ENCODE peak calls at places on chromosomes 3 and 15, in nine cellular contexts. E, H, W, G, O, N, D, Y and R are unnamed samples.

GRCh38 chr3:108450444-108450843 is 60.0 kb downstream of the MYH15 start:
- DNase-seq in E (no peak), H (no peak), W (no peak), G (no peak), O (no peak), N (no peak), D (no peak), Y (no peak), R (no peak)

GRCh38 chr3:135596563-135596962 is 369.0 kb upstream of the PPP2R3A start:
- DNase-seq in E (no peak), H (no peak), W (no peak), G (no peak), O (no peak), N (no peak), D (no peak), Y (no peak), R (no peak)

GRCh38 chr15:45183511-45183910 is 4.3 kb downstream of the SHF start:
- DNase-seq in E (no peak), H (no peak), W (no peak), G (no peak), O (no peak), N (no peak), D (no peak), Y (no peak), R (peak; percentile 60)

GRCh38 chr3:172272699-172273098 is 175.6 kb downstream of the GHSR start:
- DNase-seq in E (no peak), H (no peak), W (peak; percentile 50), G (no peak), O (no peak), N (no peak), D (no peak), Y (no peak), R (no peak)

GRCh38 chr3:197682713-197683112 is 54.0 kb downstream of the RUBCN start:
- DNase-seq in E (no peak), H (no peak), W (no peak), G (no peak), O (no peak), N (peak; percentile 9), D (no peak), Y (no peak), R (no peak)

GRCh38 chr3:31532587-31533168 is at the start of gene STT3B:
- DNase-seq in E (peak; percentile 82), H (peak; percentile 15), W (peak; percentile 72), G (peak; percentile 76), O (peak; percentile 82), N (peak; percentile 86), D (peak; percentile 87), Y (peak; percentile 86), R (peak; percentile 57)

GRCh38 chr15:71748327-71748726 is 62.0 kb upstream of the NR2E3 start:
- DNase-seq in E (no peak), H (no peak), W (no peak), G (no peak), O (no peak), N (peak; percentile 73), D (peak; percentile 78), Y (no peak), R (no peak)

GRCh38 chr3:11019116-11019515 is 26.6 kb downstream of the SLC6A1 start:
- DNase-seq in E (no peak), H (no peak), W (no peak), G (no peak), O (no peak), N (no peak), D (no peak), Y (no peak), R (no peak)

GRCh38 chr3:152513301-152513960 is 244.7 kb downstream of the MBNL1 start:
- DNase-seq in E (no peak), H (no peak), W (no peak), G (no peak), O (no peak), N (no peak), D (no peak), Y (no peak), R (no peak)

GRCh38 chr15:98720036-98720435 is 71.7 kb downstream of the IGF1R start:
- DNase-seq in E (no peak), H (no peak), W (no peak), G (no peak), O (no peak), N (no peak), D (no peak), Y (no peak), R (no peak)

GRCh38 chr15:27832263-27832647 is 266.9 kb downstream of the OCA2 start:
- DNase-seq in E (no peak), H (no peak), W (no peak), G (no peak), O (no peak), N (no peak), D (no peak), Y (no peak), R (no peak)

GRCh38 chr15:39580117-39580629 is 706 bp upstream of the THBS1 start:
- DNase-seq in E (peak; percentile 92), H (no peak), W (peak; percentile 89), G (peak; percentile 82), O (peak; percentile 83), N (peak; percentile 86), D (peak; percentile 94), Y (peak; percentile 91), R (peak; percentile 53)

GRCh38 chr15:69798481-69799315 is 299.0 kb downstream of the TLE3 start:
- DNase-seq in E (peak; percentile 56), H (no peak), W (no peak), G (no peak), O (no peak), N (no peak), D (peak; percentile 10), Y (no peak), R (no peak)

GRCh38 chr15:54519577-54519976 is 541.3 kb downstream of the UNC13C start:
- DNase-seq in E (no peak), H (no peak), W (no peak), G (no peak), O (no peak), N (no peak), D (no peak), Y (no peak), R (no peak)

GRCh38 chr3:69941037-69941436 is 58.5 kb upstream of the SAMMSON start:
- DNase-seq in E (no peak), H (no peak), W (no peak), G (no peak), O (no peak), N (no peak), D (no peak), Y (no peak), R (no peak)

GRCh38 chr3:121063628-121064027 is 155.6 kb downstream of the STXBP5L start:
- DNase-seq in E (no peak), H (no peak), W (no peak), G (no peak), O (no peak), N (no peak), D (no peak), Y (no peak), R (no peak)

GRCh38 chr15:83926116-83926515 is 272.2 kb downstream of the ADAMTSL3 start:
- DNase-seq in E (no peak), H (no peak), W (no peak), G (no peak), O (no peak), N (no peak), D (no peak), Y (no peak), R (no peak)

GRCh38 chr3:159795776-159796175 is 192.9 kb upstream of the IL12A start:
- DNase-seq in E (no peak), H (no peak), W (no peak), G (no peak), O (no peak), N (no peak), D (no peak), Y (no peak), R (no peak)

GRCh38 chr3:70824785-70825184 is 512.3 kb upstream of the MDFIC2 start:
- DNase-seq in E (no peak), H (no peak), W (peak; percentile 56), G (no peak), O (no peak), N (peak; percentile 31), D (peak; percentile 45), Y (no peak), R (no peak)

GRCh38 chr3:24088782-24089181 is 143.7 kb downstream of the NR1D2 start:
- DNase-seq in E (no peak), H (no peak), W (peak; percentile 38), G (no peak), O (no peak), N (peak; percentile 28), D (peak; percentile 41), Y (no peak), R (no peak)

GRCh38 chr3:126083913-126084514 is at the start of gene SLC41A3:
- DNase-seq in E (peak; percentile 91), H (peak; percentile 68), W (peak; percentile 56), G (peak; percentile 88), O (peak; percentile 88), N (peak; percentile 81), D (peak; percentile 84), Y (peak; percentile 89), R (peak; percentile 81)

GRCh38 chr3:139292192-139292591 is 51.6 kb upstream of the MRPS22 start:
- DNase-seq in E (no peak), H (no peak), W (no peak), G (no peak), O (no peak), N (no peak), D (peak; percentile 55), Y (no peak), R (no peak)